ENCODE peak calls at places on chromosomes 13 and 19, in four cellular contexts. One of them, this sample, is unnamed.
A peak's percentile ranks its signal among the peaks of the same experiment; 100 is the strongest.

GRCh38 chr19:56930647-56931592 is 90.4 kb upstream of the PEG3 start:
- DNase-seq in GM12892: no peak
- DNase-seq in H1: no peak
- DNase-seq in K562: no peak
- DNase-seq in this sample: peak; percentile 80

GRCh38 chr13:19794552-19795143 is 11.9 kb upstream of the PSPC1 start:
- DNase-seq in K562: no peak
- DNase-seq in H1: no peak
- DNase-seq in GM12892: no peak
- DNase-seq in this sample: no peak

GRCh38 chr19:50418186-50419021 is at the start of gene SPIB:
- DNase-seq in GM12892: no peak
- DNase-seq in K562: no peak
- DNase-seq in H1: no peak
- DNase-seq in this sample: no peak

GRCh38 chr13:75869981-75870380 is 233.9 kb downstream of the LMO7 start:
- DNase-seq in GM12892: no peak
- DNase-seq in K562: no peak
- DNase-seq in H1: no peak
- DNase-seq in this sample: no peak

GRCh38 chr19:47445937-47446402 is 25.7 kb downstream of the SLC8A2 start:
- DNase-seq in GM12892: no peak
- DNase-seq in K562: peak; percentile 76
- DNase-seq in H1: peak; percentile 65
- DNase-seq in this sample: no peak

GRCh38 chr19:9673912-9674668 is 810 bp downstream of the ZNF562 start:
- DNase-seq in GM12892: no peak
- DNase-seq in H1: no peak
- DNase-seq in K562: no peak
- DNase-seq in this sample: peak; percentile 15

GRCh38 chr13:32253911-32254399 is 61.2 kb downstream of the ZAR1L start:
- DNase-seq in K562: no peak
- DNase-seq in GM12892: no peak
- DNase-seq in H1: no peak
- DNase-seq in this sample: no peak

GRCh38 chr19:16585808-16586476 is 13.7 kb upstream of the SLC35E1 start:
- DNase-seq in H1: no peak
- DNase-seq in K562: no peak
- DNase-seq in GM12892: no peak
- DNase-seq in this sample: no peak

GRCh38 chr13:49731766-49732165 is 40.5 kb upstream of the EBPL start:
- DNase-seq in K562: no peak
- DNase-seq in GM12892: no peak
- DNase-seq in H1: no peak
- DNase-seq in this sample: no peak

GRCh38 chr13:28744091-28744536 is 25.3 kb upstream of the SLC46A3 start:
- DNase-seq in K562: no peak
- DNase-seq in H1: peak; percentile 44
- DNase-seq in GM12892: no peak
- DNase-seq in this sample: no peak

GRCh38 chr19:3231288-3231687 is 6.8 kb downstream of the CELF5 start:
- DNase-seq in K562: no peak
- DNase-seq in H1: no peak
- DNase-seq in GM12892: no peak
- DNase-seq in this sample: no peak

DNA sequence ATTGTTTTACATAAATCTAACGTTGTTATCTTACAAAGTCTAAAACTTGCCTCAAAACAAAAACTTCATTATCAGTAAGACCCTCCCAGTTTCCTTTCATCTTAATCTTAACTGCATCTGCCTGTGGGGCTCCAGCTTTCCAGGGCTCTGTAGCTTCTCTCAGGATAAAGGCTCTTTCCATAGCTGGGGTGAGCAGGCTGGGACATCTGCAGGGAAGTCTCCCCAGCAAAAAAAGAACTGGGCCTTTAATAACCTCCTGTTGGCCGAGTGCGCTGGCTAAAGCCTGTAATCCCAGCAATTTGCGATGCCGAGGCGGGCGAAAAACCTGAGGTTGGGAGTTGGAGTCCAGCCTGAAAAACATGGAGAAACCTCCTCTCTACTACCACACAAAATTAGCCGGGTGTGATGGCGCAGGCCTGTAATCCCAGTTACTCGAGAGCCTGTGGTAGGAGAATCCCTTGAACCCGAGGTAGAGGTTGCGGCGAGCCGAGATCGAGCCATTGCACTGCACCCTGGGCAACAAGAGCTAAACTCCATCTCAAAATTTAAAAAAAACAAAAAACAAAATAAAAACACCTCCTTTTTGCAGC is 142.9 kb downstream of the ZNF737 start:
- DNase-seq in GM12892: no peak
- DNase-seq in K562: no peak
- DNase-seq in H1: no peak
- DNase-seq in this sample: no peak
- TF ChIP-seq TAF1 in GM12892: no peak
- TF ChIP-seq TAF1 in K562: no peak
- TF ChIP-seq TAF1 in H1: no peak
- TF ChIP-seq TAF1 in this sample: no peak

GRCh38 chr19:52691215-52691610 is 43.6 kb downstream of the ZNF611 start:
- DNase-seq in GM12892: no peak
- DNase-seq in K562: no peak
- DNase-seq in H1: no peak
- DNase-seq in this sample: no peak
- TF ChIP-seq TAF1 in GM12892: no peak
- TF ChIP-seq TAF1 in K562: no peak
- TF ChIP-seq TAF1 in H1: no peak
- TF ChIP-seq TAF1 in this sample: no peak

GRCh38 chr19:39995794-39996193 is 1.1 kb upstream of the ZNF546 start:
- DNase-seq in GM12892: no peak
- DNase-seq in H1: no peak
- DNase-seq in K562: no peak
- DNase-seq in this sample: no peak

GRCh38 chr19:39997595-39998216 is 846 bp downstream of the ZNF546 start:
- DNase-seq in GM12892: no peak
- DNase-seq in K562: no peak
- DNase-seq in H1: no peak
- DNase-seq in this sample: peak; percentile 12

GRCh38 chr19:39996811-39997594 is at the start of gene ZNF546:
- DNase-seq in H1: peak; percentile 82
- DNase-seq in GM12892: peak; percentile 85
- DNase-seq in K562: peak; percentile 89
- DNase-seq in this sample: peak; percentile 76

GRCh38 chr19:39998511-39998910 is 1.7 kb downstream of the ZNF546 start:
- DNase-seq in GM12892: no peak
- DNase-seq in H1: no peak
- DNase-seq in K562: no peak
- DNase-seq in this sample: no peak

GRCh38 chr19:39996218-39996810 is 546 bp upstream of the ZNF546 start:
- DNase-seq in GM12892: no peak
- DNase-seq in K562: peak; percentile 41
- DNase-seq in H1: no peak
- DNase-seq in this sample: peak; percentile 27
- TF ChIP-seq TAF1 in GM12892: no peak
- TF ChIP-seq TAF1 in K562: no peak
- TF ChIP-seq TAF1 in H1: no peak
- TF ChIP-seq TAF1 in this sample: no peak

DNA sequence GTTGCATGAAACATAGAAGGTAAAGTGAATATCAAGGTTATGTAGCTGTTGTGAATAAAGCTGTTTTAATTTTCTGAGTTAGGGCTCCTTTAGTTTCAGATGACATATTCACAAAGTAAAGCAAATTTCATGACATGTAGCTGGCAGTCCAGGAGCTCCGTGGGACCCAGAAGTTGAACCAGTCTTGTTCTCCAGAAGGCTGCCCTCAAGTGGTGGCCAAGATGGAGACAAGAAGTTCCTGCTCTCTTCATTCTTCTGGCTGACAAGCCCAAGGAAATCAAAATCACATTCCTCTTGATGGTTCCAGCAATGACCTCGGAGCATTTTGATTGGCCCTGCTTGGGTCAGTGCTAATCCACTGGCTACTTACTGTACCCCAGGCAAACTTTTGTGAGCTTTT is 128.7 kb downstream of the LIG4 start:
- DNase-seq in H1: no peak
- DNase-seq in GM12892: no peak
- DNase-seq in K562: no peak
- DNase-seq in this sample: no peak
- TF ChIP-seq TAF1 in H1: no peak
- TF ChIP-seq TAF1 in GM12892: no peak
- TF ChIP-seq TAF1 in K562: no peak
- TF ChIP-seq TAF1 in this sample: no peak

GRCh38 chr13:41054919-41055619 is 6.2 kb upstream of the WBP4 start:
- DNase-seq in K562: no peak
- DNase-seq in GM12892: no peak
- DNase-seq in H1: no peak
- DNase-seq in this sample: peak; percentile 35

GRCh38 chr13:41052441-41052840 is 8.9 kb upstream of the WBP4 start:
- DNase-seq in H1: no peak
- DNase-seq in GM12892: no peak
- DNase-seq in K562: no peak
- DNase-seq in this sample: no peak

GRCh38 chr13:41053384-41053826 is 7.9 kb upstream of the WBP4 start:
- DNase-seq in GM12892: no peak
- DNase-seq in H1: no peak
- DNase-seq in K562: no peak
- DNase-seq in this sample: no peak

GRCh38 chr13:41056194-41056593 is 5.1 kb upstream of the WBP4 start:
- DNase-seq in H1: no peak
- DNase-seq in GM12892: no peak
- DNase-seq in K562: no peak
- DNase-seq in this sample: no peak

DNA sequence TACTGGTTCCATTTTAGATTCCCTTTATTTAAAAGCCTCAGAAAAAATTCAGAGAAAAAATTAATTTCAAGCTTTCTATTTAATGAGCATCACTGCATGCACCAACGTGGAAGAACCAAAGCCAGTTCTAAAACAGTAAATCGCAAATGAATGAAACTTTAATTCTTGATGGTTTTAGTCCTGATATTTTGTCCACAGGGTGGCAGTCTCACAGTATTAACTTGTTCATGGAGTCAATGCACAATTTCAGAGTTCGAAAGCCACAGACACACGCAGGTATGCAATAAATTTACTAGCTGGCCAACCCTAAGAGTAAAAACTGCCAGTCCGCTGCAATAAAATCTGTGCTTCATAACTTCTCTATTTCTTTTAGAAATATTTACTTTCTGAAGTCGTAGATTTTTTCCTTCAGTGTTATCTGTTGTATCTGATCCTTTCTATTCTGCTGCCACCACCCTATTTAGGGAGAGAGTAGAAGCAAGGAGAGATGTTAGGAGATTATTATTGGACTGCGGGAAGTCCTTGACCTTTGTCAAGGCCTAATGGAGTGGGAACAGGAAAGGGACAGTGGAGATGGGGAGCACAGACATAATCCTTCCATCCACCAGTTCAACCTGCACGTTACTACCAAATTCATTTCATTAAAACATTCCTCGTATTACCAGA is 7.0 kb upstream of the WBP4 start:
- DNase-seq in K562: no peak
- DNase-seq in H1: no peak
- DNase-seq in GM12892: no peak
- DNase-seq in this sample: peak; percentile 53
- TF ChIP-seq TAF1 in K562: no peak
- TF ChIP-seq TAF1 in H1: no peak
- TF ChIP-seq TAF1 in GM12892: no peak
- TF ChIP-seq TAF1 in this sample: no peak

This sample was measured in HepG2.